ENCODE peak calls at places on chromosomes 6 and 20, in seven cellular contexts. O is stimulated activated CD8-positive, alpha-beta memory T cell treated with anti-CD3 and anti-CD28 coated beads, Interleukin-4, amount 100 ng/mL, for 24 hours; C is foreskin keratinocyte; Q is CD4-positive, CD25-positive, alpha-beta regulatory T cell; D is T1000; X is activated CD8-positive, alpha-beta memory T cell treated with anti-CD3 and anti-CD28 coated beads for 24 hours; B is naive thymus-derived CD8-positive, alpha-beta T cell. G is an unnamed sample.

GRCh38 chr6:35168461-35168861 is 27.3 kb upstream of the TCP11 start:
- DNase-seq in O (no peak), C (no peak), Q (no peak), D (no peak), X (no peak), B (no peak), G (no peak)

GRCh38 chr20:8331740-8332412 is 199.8 kb downstream of the PLCB1 start:
- DNase-seq in O (no peak), C (no peak), Q (no peak), D (no peak), X (no peak), B (no peak), G (no peak)

GRCh38 chr6:160092602-160093001 is 29.0 kb upstream of the SLC22A1 start:
- DNase-seq in O (no peak), C (no peak), Q (no peak), D (no peak), X (no peak), B (no peak), G (no peak)

GRCh38 chr6:19892250-19892649 is 55.1 kb downstream of the ID4 start:
- DNase-seq in O (no peak), C (peak; percentile 91), Q (no peak), D (no peak), X (no peak), B (no peak), G (no peak)

GRCh38 chr6:97085772-97086171 is 161.2 kb downstream of the KLHL32 start:
- DNase-seq in O (no peak), C (peak; percentile 14), Q (no peak), D (no peak), X (no peak), B (no peak), G (no peak)

GRCh38 chr20:34569598-34569997 is 11.1 kb downstream of the MAP1LC3A start:
- DNase-seq in O (no peak), C (no peak), Q (no peak), D (no peak), X (no peak), B (no peak), G (no peak)

GRCh38 chr6:25652007-25652515 is at the start of gene SCGN:
- DNase-seq in O (peak; percentile 23), C (peak; percentile 30), Q (no peak), D (no peak), X (peak; percentile 73), B (no peak), G (peak; percentile 1)

GRCh38 chr20:4150095-4150492 is 134.7 kb upstream of the RNF24 start:
- DNase-seq in O (no peak), C (no peak), Q (no peak), D (no peak), X (no peak), B (no peak), G (no peak)

GRCh38 chr6:10413850-10414765 is 766 bp downstream of the TFAP2A start:
- DNase-seq in O (no peak), C (no peak), Q (no peak), D (peak; percentile 45), X (peak; percentile 56), B (no peak), G (no peak)

GRCh38 chr6:30483677-30484279 is 5.5 kb upstream of the HLA-E start:
- DNase-seq in O (no peak), C (no peak), Q (no peak), D (peak; percentile 40), X (no peak), B (no peak), G (peak; percentile 57)

GRCh38 chr20:51525241-51526104 is 17.0 kb downstream of the NFATC2 start:
- DNase-seq in O (peak; percentile 43), C (no peak), Q (peak; percentile 40), D (no peak), X (peak; percentile 80), B (no peak), G (peak; percentile 45)

GRCh38 chr20:64188682-64189529 is 24.7 kb downstream of the MYT1 start:
- DNase-seq in O (no peak), C (peak; percentile 31), Q (no peak), D (no peak), X (no peak), B (no peak), G (no peak)

GRCh38 chr6:2875840-2876207 is 27.3 kb downstream of the SERPINB9 start:
- DNase-seq in O (no peak), C (no peak), Q (peak; percentile 33), D (no peak), X (peak; percentile 78), B (peak; percentile 44), G (peak; percentile 76)

GRCh38 chr6:148972481-148972880 is 225.7 kb downstream of the UST start:
- DNase-seq in O (peak; percentile 24), C (peak; percentile 53), Q (peak; percentile 5), D (no peak), X (peak; percentile 63), B (no peak), G (peak; percentile 71)

GRCh38 chr20:50245561-50246366 is 55.1 kb downstream of the CEBPB start:
- DNase-seq in O (no peak), C (no peak), Q (no peak), D (peak; percentile 66), X (no peak), B (no peak), G (no peak)

GRCh38 chr6:39339111-39339510 is 16.6 kb upstream of the KCNK16 start:
- DNase-seq in O (no peak), C (no peak), Q (no peak), D (no peak), X (no peak), B (no peak), G (no peak)

GRCh38 chr6:155091756-155092155 is 96.6 kb downstream of the TIAM2 start:
- DNase-seq in O (no peak), C (no peak), Q (no peak), D (no peak), X (no peak), B (no peak), G (no peak)

GRCh38 chr6:170265655-170266054 is 25.2 kb downstream of the DLL1 start:
- DNase-seq in O (no peak), C (no peak), Q (no peak), D (no peak), X (no peak), B (no peak), G (no peak)

GRCh38 chr20:4728121-4728520 is 6.4 kb downstream of the PRND start:
- DNase-seq in O (no peak), C (no peak), Q (no peak), D (no peak), X (no peak), B (no peak), G (no peak)

GRCh38 chr6:41469951-41470340 is 76.2 kb upstream of the FOXP4 start:
- DNase-seq in O (no peak), C (no peak), Q (no peak), D (no peak), X (no peak), B (no peak), G (no peak)

GRCh38 chr6:166999845-167000253 is 652 bp downstream of the CEP43 start:
- DNase-seq in O (no peak), C (no peak), Q (no peak), D (no peak), X (no peak), B (no peak), G (no peak)

GRCh38 chr6:38266921-38267354 is 372.8 kb downstream of the BTBD9 start:
- DNase-seq in O (no peak), C (no peak), Q (no peak), D (no peak), X (no peak), B (no peak), G (no peak)

GRCh38 chr20:11248691-11249178 is 574.9 kb upstream of the JAG1 start:
- DNase-seq in O (no peak), C (no peak), Q (no peak), D (no peak), X (no peak), B (no peak), G (no peak)

GRCh38 chr6:36350681-36351091 is 14.0 kb upstream of the BNIP5 start:
- DNase-seq in O (no peak), C (no peak), Q (no peak), D (no peak), X (no peak), B (no peak), G (no peak)

GRCh38 chr20:61117725-61118124 is 134.3 kb upstream of the CDH4 start:
- DNase-seq in O (no peak), C (no peak), Q (no peak), D (no peak), X (no peak), B (no peak), G (no peak)

GRCh38 chr6:132412656-132413500 is 11.6 kb upstream of the MOXD1 start:
- DNase-seq in O (no peak), C (no peak), Q (no peak), D (no peak), X (no peak), B (no peak), G (no peak)

GRCh38 chr20:50460608-50461268 is 49.4 kb upstream of the PTPN1 start:
- DNase-seq in O (peak; percentile 63), C (no peak), Q (peak; percentile 54), D (peak; percentile 92), X (peak; percentile 95), B (peak; percentile 63), G (peak; percentile 65)

GRCh38 chr20:2688041-2688591 is 4.5 kb upstream of the EBF4 start:
- DNase-seq in O (peak; percentile 68), C (no peak), Q (peak; percentile 51), D (no peak), X (peak; percentile 88), B (peak; percentile 80), G (no peak)

GRCh38 chr6:152432758-152433157 is 204.4 kb downstream of the SYNE1 start:
- DNase-seq in O (no peak), C (no peak), Q (no peak), D (no peak), X (no peak), B (no peak), G (no peak)

GRCh38 chr6:167806061-167806700 is 20.5 kb upstream of the AFDN start:
- DNase-seq in O (no peak), C (no peak), Q (no peak), D (no peak), X (no peak), B (no peak), G (no peak)

G was measured in naive B cell.